ENCODE peak calls at places on chromosomes 5 and 9, in five cellular contexts. U, E, P, K and G are unnamed samples.

GRCh38 chr9:136119259-136120118 is 814 bp upstream of the TMEM250 start:
- DNase-seq in U (no peak), E (no peak), P (peak; percentile 79), K (no peak), G (no peak)

GRCh38 chr5:53482717-53483638 is 2.5 kb downstream of the FST start:
- DNase-seq in U (no peak), E (no peak), P (peak; percentile 81), K (peak; percentile 74), G (peak; percentile 39)

GRCh38 chr9:79452265-79452664 is 119.5 kb upstream of the TLE4 start:
- DNase-seq in U (no peak), E (no peak), P (no peak), K (no peak), G (no peak)

GRCh38 chr9:34568133-34568532 is 21.4 kb downstream of the CNTFR start:
- DNase-seq in U (no peak), E (no peak), P (no peak), K (no peak), G (no peak)

GRCh38 chr5:133489632-133490031 is 122.7 kb downstream of the FSTL4 start:
- DNase-seq in U (no peak), E (peak; percentile 47), P (no peak), K (no peak), G (no peak)

GRCh38 chr9:92911496-92912475 is 33.9 kb upstream of the ZNF484 start:
- DNase-seq in U (no peak), E (no peak), P (no peak), K (no peak), G (no peak)

GRCh38 chr9:76657265-76657664 is 107.0 kb upstream of the PCA3 start:
- DNase-seq in U (no peak), E (no peak), P (no peak), K (no peak), G (no peak)

GRCh38 chr9:87346061-87346665 is 151.5 kb upstream of the DAPK1 start:
- DNase-seq in U (no peak), E (no peak), P (no peak), K (no peak), G (no peak)

GRCh38 chr5:163571755-163572154 is 66.3 kb downstream of the MAT2B start:
- DNase-seq in U (no peak), E (no peak), P (no peak), K (no peak), G (no peak)

DNA sequence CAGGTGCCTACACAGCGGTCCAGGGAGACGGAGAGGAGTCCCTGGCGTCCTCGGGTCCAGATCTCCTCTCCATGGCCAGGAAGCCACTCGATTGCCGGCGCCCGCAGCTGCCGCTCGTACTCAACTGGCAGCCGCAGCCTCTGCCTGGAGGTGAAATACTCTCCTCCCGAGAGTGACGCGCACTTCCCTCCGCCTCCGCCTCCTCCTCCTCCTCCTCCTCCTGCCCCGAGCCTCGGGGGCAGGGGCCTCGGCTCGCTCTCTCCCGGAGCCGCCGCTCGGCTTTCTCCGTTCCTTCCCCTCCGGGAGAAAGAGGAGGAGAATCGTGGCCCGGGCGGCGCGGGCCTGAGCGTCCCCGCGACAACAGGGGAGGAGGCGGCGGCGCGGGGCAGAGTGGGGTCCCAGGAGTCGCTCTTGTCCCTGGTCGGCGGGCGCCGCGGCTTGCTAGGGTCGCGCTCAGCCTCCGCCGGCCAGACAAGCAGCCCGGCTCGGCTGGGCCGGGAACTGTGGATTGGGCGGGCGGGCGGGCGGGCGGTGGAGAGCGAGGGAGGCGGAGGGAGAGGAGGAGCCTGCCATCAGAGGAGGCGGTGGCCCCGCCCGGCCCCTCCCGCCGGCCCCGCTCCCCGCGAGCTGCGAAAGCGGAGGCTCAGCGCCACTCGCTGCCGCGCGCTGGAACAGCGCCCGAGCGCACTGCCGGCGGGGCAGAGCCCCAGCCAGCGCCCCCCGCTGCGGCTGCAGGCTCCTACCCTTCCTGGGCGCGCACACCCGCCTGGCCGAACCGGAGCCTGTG is at the start of gene CEMIP2:
- DNase-seq in U (peak; percentile 86), E (peak; percentile 62), P (peak; percentile 91), K (peak; percentile 96), G (peak; percentile 93)
- TF ChIP-seq CTCF in U (peak; percentile 58), E (no peak), P (peak; percentile 49), K (peak; percentile 47), G (no peak)

GRCh38 chr5:170055606-170056005 is 50.1 kb upstream of the FOXI1 start:
- DNase-seq in U (no peak), E (no peak), P (no peak), K (no peak), G (no peak)
- TF ChIP-seq CTCF in U (no peak), E (no peak), P (no peak), K (no peak), G (no peak)

GRCh38 chr5:157164521-157164920 is 1.5 kb downstream of the GARIN3 start:
- DNase-seq in U (no peak), E (no peak), P (no peak), K (no peak), G (no peak)
- TF ChIP-seq CTCF in U (no peak), E (no peak), P (no peak), K (no peak), G (no peak)

GRCh38 chr5:88727705-88728313 is 155.2 kb downstream of the MEF2C start:
- DNase-seq in U (no peak), E (peak; percentile 15), P (no peak), K (no peak), G (no peak)
- TF ChIP-seq CTCF in U (peak; percentile 58), E (peak; percentile 42), P (peak; percentile 81), K (peak; percentile 71), G (peak; percentile 90)

DNA sequence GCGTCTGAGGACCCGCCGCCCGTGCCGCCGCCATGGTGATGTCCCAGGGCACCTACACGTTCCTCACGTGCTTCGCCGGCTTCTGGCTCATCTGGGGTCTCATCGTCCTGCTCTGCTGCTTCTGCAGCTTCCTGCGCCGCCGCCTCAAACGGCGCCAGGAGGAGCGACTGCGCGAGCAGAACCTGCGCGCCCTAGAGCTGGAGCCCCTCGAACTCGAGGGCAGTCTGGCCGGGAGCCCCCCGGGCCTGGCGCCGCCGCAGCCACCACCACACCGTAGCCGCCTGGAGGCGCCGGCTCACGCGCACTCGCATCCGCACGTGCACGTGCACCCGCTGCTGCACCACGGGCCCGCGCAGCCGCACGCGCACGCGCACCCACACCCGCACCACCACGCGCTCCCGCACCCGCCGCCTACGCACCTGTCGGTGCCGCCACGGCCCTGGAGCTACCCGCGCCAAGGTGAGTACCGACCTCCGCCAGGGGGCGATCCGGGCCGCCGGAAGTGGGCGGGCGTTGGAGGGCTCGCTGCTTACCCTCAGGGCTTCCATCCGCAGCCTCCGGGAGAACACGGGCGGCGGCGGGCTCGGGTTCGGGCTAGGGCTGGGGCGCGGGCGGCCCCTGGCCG is 8.5 kb downstream of the PRR7 start:
- DNase-seq in U (peak; percentile 91), E (peak; percentile 76), P (peak; percentile 93), K (peak; percentile 93), G (peak; percentile 92)
- TF ChIP-seq CTCF in U (peak; percentile 74), E (no peak), P (peak; percentile 88), K (peak; percentile 64), G (peak; percentile 83)

GRCh38 chr5:1032011-1032410 is 23.4 kb downstream of the NKD2 start:
- DNase-seq in U (no peak), E (no peak), P (no peak), K (no peak), G (no peak)
- TF ChIP-seq CTCF in U (no peak), E (no peak), P (no peak), K (no peak), G (no peak)

GRCh38 chr5:154865466-154866184 is 7.2 kb downstream of the CNOT8 start:
- DNase-seq in U (no peak), E (no peak), P (no peak), K (no peak), G (no peak)

GRCh38 chr5:154871732-154872131 is 13.3 kb downstream of the CNOT8 start:
- DNase-seq in U (no peak), E (no peak), P (no peak), K (no peak), G (no peak)

GRCh38 chr5:154866841-154867240 is 8.4 kb downstream of the CNOT8 start:
- DNase-seq in U (no peak), E (no peak), P (no peak), K (no peak), G (no peak)

GRCh38 chr5:154873791-154874331 is 15.4 kb downstream of the CNOT8 start:
- DNase-seq in U (no peak), E (no peak), P (no peak), K (no peak), G (no peak)

GRCh38 chr5:154868702-154869101 is 10.3 kb downstream of the CNOT8 start:
- DNase-seq in U (no peak), E (no peak), P (peak; percentile 69), K (no peak), G (peak; percentile 42)
- TF ChIP-seq CTCF in U (peak; percentile 22), E (peak; percentile 19), P (peak; percentile 45), K (no peak), G (no peak)